ENCODE peak calls at places on chromosomes 6 and 20, in five cellular contexts. M is lower leg skin, E is IMR-90, Q is A549, P is upper lobe of left lung. A is an unnamed sample.

GRCh38 chr6:169959129-169960002 is 207.9 kb downstream of the ERMARD start:
- DNase-seq in Q (no peak), M (peak; percentile 91), P (peak; percentile 62), E (no peak), A (no peak)

GRCh38 chr6:16639689-16640480 is 121.4 kb downstream of the ATXN1 start:
- DNase-seq in P (no peak), E (peak; percentile 89), Q (peak; percentile 25), M (no peak), A (peak; percentile 59)

GRCh38 chr6:33826537-33826936 is 22.7 kb upstream of the MLN start:
- DNase-seq in Q (no peak), P (no peak), E (no peak), M (no peak), A (no peak)

GRCh38 chr6:33761922-33762629 is 15.4 kb upstream of the IP6K3 start:
- DNase-seq in P (no peak), Q (peak; percentile 59), M (no peak), E (peak; percentile 32), A (peak; percentile 36)

GRCh38 chr6:154874684-154875594 is 120.2 kb upstream of the TIAM2 start:
- DNase-seq in Q (no peak), E (no peak), P (no peak), M (no peak), A (no peak)

GRCh38 chr20:50561379-50562078 is 51.3 kb downstream of the PTPN1 start:
- DNase-seq in E (peak; percentile 99), Q (peak; percentile 70), P (no peak), M (no peak), A (peak; percentile 73)

GRCh38 chr6:15248451-15249370 is 2.8 kb downstream of the JARID2 start:
- DNase-seq in P (peak; percentile 96), M (peak; percentile 99), E (peak; percentile 97), Q (peak; percentile 96), A (peak; percentile 99)

GRCh38 chr6:142913511-142914047 is 31.4 kb downstream of the HIVEP2 start:
- DNase-seq in Q (no peak), M (no peak), P (no peak), E (no peak), A (no peak)

GRCh38 chr20:49395183-49395582 is 87.3 kb downstream of the KCNB1 start:
- DNase-seq in Q (no peak), P (peak; percentile 59), E (no peak), M (peak; percentile 87), A (no peak)

GRCh38 chr6:159806021-159806458 is 6.0 kb downstream of the PNLDC1 start:
- DNase-seq in M (peak; percentile 68), Q (no peak), P (no peak), E (no peak), A (no peak)

GRCh38 chr6:29651413-29652197 is 5.3 kb upstream of the MOG start:
- DNase-seq in P (no peak), M (no peak), Q (peak; percentile 40), E (peak; percentile 37), A (no peak)

GRCh38 chr6:28542440-28543293 is 17.0 kb downstream of the GPX5 start:
- DNase-seq in P (no peak), Q (peak; percentile 93), M (no peak), E (peak; percentile 91), A (peak; percentile 84)

GRCh38 chr6:11120273-11121005 is 8.9 kb upstream of the ERVFRD-1 start:
- DNase-seq in E (peak; percentile 72), M (no peak), P (no peak), Q (no peak), A (no peak)

GRCh38 chr6:45327956-45328522 is at the start of gene RUNX2:
- DNase-seq in E (peak; percentile 87), P (no peak), Q (no peak), M (no peak), A (no peak)

GRCh38 chr6:84926756-84927155 is 162.4 kb upstream of the TBX18 start:
- DNase-seq in P (no peak), M (no peak), E (no peak), Q (no peak), A (no peak)

GRCh38 chr6:4369616-4370015 is 234.2 kb upstream of the ECI2 start:
- DNase-seq in E (peak; percentile 80), M (no peak), Q (no peak), P (no peak), A (peak; percentile 27)

GRCh38 chr6:24428615-24429014 is 25.9 kb downstream of the MRS2 start:
- DNase-seq in Q (peak; percentile 38), M (no peak), P (no peak), E (peak; percentile 63), A (no peak)

GRCh38 chr6:56807992-56808342 is 146.9 kb upstream of the BEND6 start:
- DNase-seq in M (no peak), P (no peak), Q (peak; percentile 69), E (peak; percentile 81), A (no peak)

GRCh38 chr6:125357515-125358256 is 55.9 kb upstream of the HDDC2 start:
- DNase-seq in Q (no peak), E (no peak), M (no peak), P (no peak), A (no peak)

GRCh38 chr6:120478650-120479049 is 855.6 kb downstream of the TBC1D32 start:
- DNase-seq in M (no peak), Q (no peak), E (no peak), P (no peak), A (no peak)

GRCh38 chr6:32194825-32195651 is 2.6 kb upstream of the GPSM3 start:
- DNase-seq in P (no peak), M (no peak), E (peak; percentile 62), Q (peak; percentile 66), A (no peak)
- TF ChIP-seq POLR2A in P (no peak), M (no peak), E (no peak), Q (peak; percentile 56), A (peak; percentile 47)

GRCh38 chr20:2463616-2464365 is 6.8 kb downstream of the SNRPB start:
- DNase-seq in P (peak; percentile 54), Q (no peak), E (no peak), M (no peak), A (no peak)
- TF ChIP-seq POLR2A in P (no peak), Q (no peak), E (no peak), M (no peak), A (no peak)

GRCh38 chr20:63698739-63699465 is 2.5 kb downstream of the TNFRSF6B start:
- DNase-seq in P (peak; percentile 83), Q (peak; percentile 83), M (peak; percentile 92), E (peak; percentile 94), A (peak; percentile 96)

GRCh38 chr20:63697868-63698545 is 1.6 kb downstream of the TNFRSF6B start:
- DNase-seq in M (peak; percentile 83), P (peak; percentile 83), E (no peak), Q (no peak), A (no peak)

GRCh38 chr20:63696628-63697356 is at the start of gene TNFRSF6B:
- DNase-seq in E (no peak), M (peak; percentile 86), P (peak; percentile 86), Q (no peak), A (no peak)

GRCh38 chr20:63696311-63696627 is 183 bp upstream of the TNFRSF6B start:
- DNase-seq in M (peak; percentile 88), Q (no peak), E (no peak), P (no peak), A (peak; percentile 42)

GRCh38 chr20:63697357-63697867 is 960 bp downstream of the TNFRSF6B start:
- DNase-seq in E (no peak), P (no peak), M (peak; percentile 76), Q (no peak), A (peak; percentile 38)
- TF ChIP-seq POLR2A in E (no peak), P (no peak), M (no peak), Q (no peak), A (no peak)

DNA sequence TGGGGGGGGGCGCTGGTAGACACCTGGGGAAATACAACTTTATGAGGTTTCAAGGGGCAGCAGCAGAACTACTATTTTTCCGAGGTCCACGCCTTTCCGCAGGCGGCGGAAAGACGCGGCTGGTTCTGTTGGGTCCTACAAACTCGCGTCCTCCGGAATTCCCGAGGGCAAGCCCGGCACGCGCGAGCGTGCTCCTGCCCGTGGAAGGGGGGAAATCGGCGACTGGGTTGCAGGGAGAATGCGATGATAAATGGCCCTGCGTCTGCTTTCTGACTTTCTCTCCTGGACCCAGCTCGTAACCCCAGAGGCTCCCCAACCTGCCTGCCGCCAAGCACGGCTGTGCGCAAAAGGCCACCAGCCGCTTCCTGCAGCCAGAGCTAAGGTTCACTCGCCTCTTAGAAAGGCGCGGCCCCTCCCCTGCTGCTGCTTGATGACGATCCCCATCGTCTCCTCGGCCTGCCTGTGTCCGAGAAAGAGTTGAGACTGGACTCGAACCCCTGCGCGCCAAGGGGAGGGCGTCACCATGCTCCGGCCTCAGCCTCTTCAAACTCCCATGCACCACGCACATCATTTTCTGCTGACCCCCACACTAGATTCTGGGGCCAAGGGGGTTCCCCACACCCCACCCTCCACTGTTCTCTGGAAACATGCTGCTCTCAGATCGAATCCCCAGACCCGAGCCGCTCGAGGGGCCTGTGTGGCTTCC is 6.7 kb downstream of the FOXA2 start:
- DNase-seq in M (no peak), P (peak; percentile 87), E (no peak), Q (no peak), A (no peak)
- TF ChIP-seq POLR2A in M (no peak), P (no peak), E (no peak), Q (no peak), A (no peak)

GRCh38 chr6:151858294-151858693 is 50.8 kb downstream of the ESR1 start:
- DNase-seq in E (no peak), Q (no peak), M (no peak), P (no peak), A (no peak)
- TF ChIP-seq POLR2A in E (no peak), Q (no peak), M (no peak), P (no peak), A (no peak)

DNA sequence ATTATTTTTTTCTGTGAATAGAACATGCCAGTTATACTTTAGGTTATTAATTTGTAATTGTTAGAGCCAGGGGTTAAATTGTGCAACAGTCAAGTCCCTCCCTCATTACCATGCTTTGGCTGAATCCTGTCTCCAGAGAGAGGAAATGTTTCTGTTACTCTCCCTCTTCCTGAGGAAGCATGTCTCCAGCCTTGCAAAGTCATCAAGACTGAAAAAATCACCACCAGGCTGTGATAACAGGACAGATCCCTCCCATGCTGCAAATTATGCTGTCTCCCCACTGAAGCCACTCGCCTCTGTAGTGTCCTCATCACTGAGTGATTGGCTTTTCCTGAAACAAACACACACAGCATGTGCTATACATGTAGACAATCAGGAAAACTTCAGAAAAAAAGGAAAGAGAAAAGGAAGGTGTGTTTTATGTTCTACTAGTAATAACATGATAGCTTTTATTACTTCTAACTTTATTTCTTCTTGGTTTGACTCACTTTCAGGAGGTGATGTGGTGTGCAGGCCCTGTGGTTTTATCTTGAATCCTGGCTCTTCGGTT is 290.0 kb upstream of the JAG1 start:
- DNase-seq in P (no peak), Q (no peak), M (no peak), E (no peak), A (no peak)
- TF ChIP-seq POLR2A in P (no peak), Q (no peak), M (no peak), E (no peak), A (no peak)

GRCh38 chr20:44430270-44431065 is 45.2 kb upstream of the TTPAL start:
- DNase-seq in E (no peak), M (no peak), P (no peak), Q (no peak), A (no peak)
- TF ChIP-seq POLR2A in E (no peak), M (no peak), P (no peak), Q (no peak), A (no peak)

A was measured in H54.